ENCODE peak calls at places on chromosomes 6 and 20, in six cellular contexts. O is prostate gland, K is spleen, E is A549, W is ovary, R is stomach. Q is an unnamed sample.

GRCh38 chr6:1614767-1615650 is 5.3 kb downstream of the FOXC1 start:
- DNase-seq in W (no peak), R (peak), K (no peak), O (no peak), E (no peak), Q (peak)

GRCh38 chr6:33950891-33951889 is 147.4 kb upstream of the MLN start:
- DNase-seq in K (peak), R (no peak), E (no peak), O (no peak), W (no peak), Q (no peak)

GRCh38 chr6:122400121-122400450 is 634 bp downstream of the HSF2 start:
- DNase-seq in O (no peak), R (no peak), W (no peak), E (no peak), K (no peak), Q (no peak)

GRCh38 chr6:139099984-139100383 is 34.9 kb upstream of the HECA start:
- DNase-seq in K (no peak), O (no peak), W (no peak), E (no peak), R (no peak), Q (no peak)

GRCh38 chr6:33271098-33271607 is 523 bp downstream of the VPS52 start:
- DNase-seq in W (no peak), E (no peak), O (no peak), R (no peak), K (no peak), Q (no peak)

GRCh38 chr6:27541212-27541931 is 68.5 kb upstream of the ZNF184 start:
- DNase-seq in R (no peak), E (peak), W (no peak), K (no peak), O (no peak), Q (no peak)

GRCh38 chr6:91477688-91478087 is 890.8 kb upstream of the MAP3K7 start:
- DNase-seq in E (no peak), W (no peak), R (no peak), O (no peak), K (no peak), Q (no peak)

GRCh38 chr20:1302578-1303541 is 26.1 kb downstream of the SDCBP2 start:
- DNase-seq in W (no peak), R (no peak), E (no peak), K (peak), O (no peak), Q (no peak)

GRCh38 chr6:144497650-144498049 is 212.5 kb downstream of the UTRN start:
- DNase-seq in W (no peak), O (no peak), R (no peak), K (no peak), E (no peak), Q (no peak)

GRCh38 chr20:13610205-13610604 is 28.5 kb downstream of the TASP1 start:
- DNase-seq in W (no peak), E (peak), R (no peak), O (no peak), K (no peak), Q (no peak)

GRCh38 chr6:57257911-57258541 is 35.9 kb upstream of the RAB23 start:
- DNase-seq in R (no peak), E (no peak), W (no peak), O (no peak), K (no peak), Q (no peak)

GRCh38 chr6:79431469-79431868 is 105.8 kb downstream of the LCA5 start:
- DNase-seq in K (no peak), E (peak), O (peak), R (no peak), W (no peak), Q (no peak)

GRCh38 chr6:152720964-152721363 is 23.3 kb downstream of the MYCT1 start:
- DNase-seq in K (no peak), R (no peak), W (no peak), E (no peak), O (no peak), Q (no peak)

GRCh38 chr20:63858393-63859165 is 2.7 kb upstream of the ABHD16B start:
- DNase-seq in O (no peak), W (peak), R (no peak), K (peak), E (no peak), Q (no peak)

GRCh38 chr20:44738779-44739477 is 6.7 kb upstream of the KCNK15 start:
- DNase-seq in W (peak), O (peak), E (peak), R (peak), K (no peak), Q (no peak)

GRCh38 chr6:136073216-136073615 is 176.9 kb downstream of the MTFR2 start:
- DNase-seq in O (no peak), K (no peak), W (no peak), R (no peak), E (no peak), Q (no peak)

GRCh38 chr6:142275146-142276006 is 26.4 kb upstream of the ADGRG6 start:
- DNase-seq in K (no peak), W (no peak), R (no peak), O (no peak), E (no peak), Q (no peak)

GRCh38 chr6:131861356-131861755 is 53.5 kb downstream of the ENPP1 start:
- DNase-seq in W (no peak), O (no peak), R (no peak), K (no peak), E (no peak), Q (no peak)

GRCh38 chr20:54255157-54255556 is 47.3 kb downstream of the PFDN4 start:
- DNase-seq in E (no peak), O (no peak), K (no peak), R (no peak), W (no peak), Q (no peak)

GRCh38 chr6:125002090-125002741 is 40.0 kb downstream of the RNF217 start:
- DNase-seq in O (no peak), E (no peak), R (no peak), K (no peak), W (no peak), Q (no peak)

GRCh38 chr6:139060332-139060731 is 31.8 kb downstream of the ABRACL start:
- DNase-seq in W (no peak), O (no peak), R (no peak), E (no peak), K (no peak), Q (no peak)

GRCh38 chr6:14964486-14964885 is 281.4 kb upstream of the JARID2 start:
- DNase-seq in K (no peak), R (no peak), O (no peak), E (no peak), W (no peak), Q (no peak)

GRCh38 chr6:109686566-109686965 is 4.4 kb downstream of the AK9 start:
- DNase-seq in O (no peak), R (no peak), W (no peak), E (no peak), K (no peak), Q (no peak)

GRCh38 chr6:5695260-5696245 is 311.2 kb downstream of the NRN1 start:
- DNase-seq in O (no peak), K (no peak), W (no peak), E (no peak), R (no peak), Q (no peak)

GRCh38 chr6:127391019-127391974 is 47.9 kb upstream of the ECHDC1 start:
- DNase-seq in E (no peak), R (no peak), O (no peak), W (no peak), K (no peak), Q (no peak)

GRCh38 chr6:124573953-124574352 is 388.3 kb upstream of the RNF217 start:
- DNase-seq in O (no peak), R (no peak), W (no peak), K (no peak), E (no peak), Q (no peak)

GRCh38 chr20:19260412-19261090 is 48.1 kb downstream of the SLC24A3 start:
- DNase-seq in O (no peak), W (no peak), E (no peak), R (no peak), K (no peak), Q (peak)

GRCh38 chr6:170082531-170083187 is 208.2 kb downstream of the DLL1 start:
- DNase-seq in R (peak), O (no peak), K (peak), E (no peak), W (peak), Q (peak)

GRCh38 chr6:100344761-100345160 is 120.0 kb downstream of the SIM1 start:
- DNase-seq in W (no peak), E (no peak), R (no peak), O (no peak), K (no peak), Q (no peak)

DNA sequence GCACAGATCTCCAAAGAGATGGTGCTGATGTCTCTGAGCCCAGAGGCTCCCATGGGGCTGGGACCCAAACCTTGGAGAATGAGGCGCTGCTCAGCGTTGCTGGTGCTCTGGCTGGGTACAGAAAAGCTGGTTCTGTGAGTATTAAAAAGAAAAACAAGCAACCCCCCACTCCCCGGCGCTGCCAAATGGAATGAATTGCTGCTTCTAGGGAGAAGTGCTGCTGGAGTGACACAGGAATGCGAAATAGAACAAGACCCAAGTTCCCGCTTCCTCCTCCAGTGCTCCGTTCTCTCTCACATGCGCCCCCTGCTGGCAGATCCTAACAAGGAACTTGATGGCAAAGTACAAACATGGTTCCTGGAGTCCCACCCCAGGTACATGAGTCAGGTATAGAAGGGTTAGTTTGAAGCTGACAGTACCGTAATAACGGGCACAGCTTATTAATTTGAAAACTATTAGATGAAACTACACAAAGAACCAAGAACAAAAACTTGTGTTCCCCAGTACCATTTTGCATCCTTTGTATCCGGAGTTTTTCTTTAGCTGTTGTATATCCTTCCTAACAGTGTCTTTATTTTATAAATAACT is 2.1 kb upstream of the DDX27 start:
- DNase-seq in W (peak), K (peak), O (peak), E (peak), R (peak), Q (peak)
- H3K27ac ChIP-seq in W (no peak), K (no peak), O (no peak), E (no peak), R (no peak), Q (no peak)

DNA sequence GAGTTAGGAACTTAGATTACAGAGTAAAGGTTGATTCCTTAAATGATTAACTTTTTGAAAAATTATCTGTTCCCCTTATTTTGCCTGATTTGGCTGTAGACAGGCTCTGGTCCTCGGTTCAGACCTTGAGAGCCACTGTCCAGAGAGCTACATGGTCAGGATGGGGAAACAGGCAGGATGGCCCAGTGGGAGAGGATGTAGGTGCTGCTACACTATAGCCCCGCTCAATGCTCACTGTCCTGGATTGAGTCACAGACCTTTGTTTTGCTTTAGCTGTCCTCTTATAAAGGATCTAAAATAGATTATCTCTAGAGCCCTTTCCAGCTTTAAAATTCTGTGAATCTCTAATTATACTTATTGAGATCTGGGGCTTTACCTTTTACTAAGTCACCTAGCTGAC is 1.3 kb upstream of the FBXO30 start:
- DNase-seq in R (no peak), O (no peak), K (no peak), W (no peak), E (no peak), Q (no peak)
- H3K4me3 ChIP-seq in R (peak), O (no peak), K (peak), W (peak), E (peak), Q (peak)

GRCh38 chr6:156419594-156419993 is 357.6 kb upstream of the ARID1B start:
- DNase-seq in R (no peak), E (no peak), W (no peak), O (no peak), K (no peak), Q (no peak)
- TF ChIP-seq POLR2A in R (no peak), E (no peak), W (no peak), O (no peak), K (no peak), Q (no peak)

GRCh38 chr6:163406830-163407229 is 7.7 kb upstream of the QKI start:
- DNase-seq in K (no peak), E (no peak), W (no peak), O (no peak), R (no peak), Q (no peak)
- H3K27ac ChIP-seq in K (no peak), E (no peak), W (no peak), O (no peak), R (no peak), Q (no peak)

DNA sequence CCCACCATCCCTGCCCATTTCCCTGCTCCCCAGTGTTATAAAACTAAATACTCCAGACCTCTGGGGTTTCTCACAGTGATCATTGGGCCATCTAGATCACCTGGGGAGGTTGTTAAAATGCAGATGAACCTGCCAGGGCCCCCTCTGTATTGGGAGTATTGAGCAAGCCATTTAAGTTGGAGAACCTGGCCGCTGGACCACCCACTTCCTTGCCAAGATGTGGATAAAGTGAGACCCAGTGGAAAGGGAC is 1.5 kb downstream of the ID1 start:
- DNase-seq in W (no peak), K (no peak), E (no peak), R (no peak), O (no peak), Q (no peak)
- H3K4me3 ChIP-seq in W (peak), K (peak), E (peak), R (peak), O (peak), Q (peak)

DNA sequence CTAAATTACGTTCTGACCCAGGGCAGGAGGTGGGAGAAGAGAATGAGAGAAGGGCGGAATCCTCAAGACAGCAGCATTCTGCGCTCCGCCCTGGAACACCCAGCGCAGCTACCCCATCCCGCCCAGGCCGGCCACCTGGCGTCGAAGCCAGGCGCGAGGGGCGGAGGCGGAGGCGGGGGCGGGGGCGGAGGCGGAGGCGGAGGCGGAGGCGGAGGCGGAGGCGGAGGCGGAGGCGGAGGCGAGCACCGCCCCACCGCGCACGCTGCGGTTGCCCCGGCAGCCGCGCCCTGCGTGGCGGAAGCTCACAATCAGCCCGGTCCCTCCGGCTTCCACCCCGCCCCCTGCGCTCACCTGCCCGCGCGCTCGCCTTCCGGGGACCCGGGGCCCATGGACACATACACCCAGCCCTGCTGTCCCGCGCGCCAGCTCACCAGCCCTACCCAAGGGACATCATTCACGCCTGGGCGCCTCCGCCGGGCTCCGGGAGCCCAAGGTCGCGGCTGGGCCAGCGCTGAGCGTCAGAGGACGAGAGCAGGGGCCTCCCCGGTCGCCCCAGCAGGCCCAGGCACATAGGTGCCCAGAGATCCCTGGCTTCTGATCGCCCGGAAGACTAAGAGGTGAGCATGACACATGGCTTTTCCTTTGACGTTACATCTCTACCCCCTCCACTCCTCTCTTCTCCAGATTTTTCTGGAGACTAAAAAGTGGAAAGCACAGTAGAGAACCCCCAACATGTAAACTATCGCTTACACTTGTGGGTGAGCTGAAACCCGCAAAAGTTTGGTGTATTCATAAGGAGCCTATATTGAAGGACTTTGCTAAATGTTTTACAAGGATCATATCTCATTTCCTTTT is at the start of gene ANKEF1:
- DNase-seq in W (peak), K (peak), R (peak), O (peak), E (peak), Q (peak)
- TF ChIP-seq POLR2A in W (peak), K (no peak), R (no peak), O (peak), E (peak), Q (no peak)

GRCh38 chr6:88045521-88046136 is 2.0 kb upstream of the SPACA1 start:
- DNase-seq in R (no peak), K (no peak), E (no peak), O (no peak), W (no peak), Q (no peak)

GRCh38 chr6:88048556-88048955 is 915 bp downstream of the SPACA1 start:
- DNase-seq in K (no peak), O (no peak), E (no peak), W (no peak), R (no peak), Q (no peak)

GRCh38 chr6:88044530-88044929 is 3.1 kb upstream of the SPACA1 start:
- DNase-seq in R (no peak), W (no peak), O (no peak), K (no peak), E (no peak), Q (no peak)

GRCh38 chr6:88050140-88050818 is 2.6 kb downstream of the SPACA1 start:
- DNase-seq in R (no peak), K (no peak), O (no peak), W (no peak), E (no peak), Q (no peak)

DNA sequence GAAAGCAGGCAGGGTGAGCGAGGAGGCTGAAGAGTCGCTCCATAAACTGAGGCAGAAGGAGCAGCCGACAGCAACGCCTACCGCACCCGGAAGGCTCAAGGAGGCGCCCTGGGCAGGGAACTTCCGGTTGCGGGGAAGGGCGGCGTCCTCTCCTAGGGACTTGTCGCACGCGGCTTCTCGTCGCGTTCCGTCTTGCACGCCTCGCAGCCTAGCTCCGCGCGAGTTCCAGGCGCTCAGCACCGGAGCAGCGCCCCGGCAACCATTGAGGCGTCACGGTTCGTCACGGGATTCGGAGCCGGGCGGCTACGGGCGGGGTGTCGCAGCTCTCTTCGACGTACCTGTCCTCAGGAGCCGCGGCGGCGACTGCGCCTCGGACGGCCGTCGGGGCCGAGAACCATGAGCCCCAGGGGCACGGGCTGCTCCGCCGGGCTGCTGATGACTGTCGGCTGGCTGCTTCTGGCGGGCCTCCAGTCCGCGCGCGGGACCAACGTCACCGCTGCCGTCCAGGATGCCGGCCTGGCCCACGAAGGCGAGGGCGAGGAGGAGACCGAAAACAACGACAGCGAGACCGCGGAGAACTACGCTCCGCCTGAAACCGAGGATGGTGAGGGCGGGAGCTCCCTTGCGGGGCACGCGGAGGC is at the start of gene SPACA1:
- DNase-seq in W (no peak), O (no peak), E (no peak), K (peak), R (no peak), Q (no peak)
- H3K27ac ChIP-seq in W (no peak), O (no peak), E (no peak), K (no peak), R (no peak), Q (no peak)

Q was measured in suprapubic skin.